ENCODE peak calls at places on chromosomes 11 and 22, in nine cellular contexts. M, P, V, C, A, E, D, Y and R are unnamed samples.

GRCh38 chr22:30298005-30298701 is 8.8 kb upstream of the CASTOR1 start:
- DNase-seq in Y (no peak), M (no peak), E (peak; percentile 78), P (no peak), C (no peak), A (no peak), D (peak; percentile 91), V (peak; percentile 59), R (no peak)

GRCh38 chr22:24975813-24976341 is 23.4 kb downstream of the KIAA1671 start:
- DNase-seq in A (no peak), Y (no peak), V (no peak), M (no peak), P (no peak), D (peak; percentile 37), E (no peak), C (no peak), R (no peak)

GRCh38 chr11:47863189-47863892 is 15.2 kb upstream of the NUP160 start:
- DNase-seq in P (no peak), D (no peak), C (no peak), A (no peak), M (no peak), E (no peak), Y (peak; percentile 66), V (no peak), R (no peak)

GRCh38 chr11:62236187-62236586 is 5.9 kb upstream of the SCGB1D2 start:
- DNase-seq in A (no peak), V (no peak), E (no peak), Y (no peak), C (no peak), P (no peak), D (no peak), M (no peak), R (no peak)

GRCh38 chr22:28132466-28132865 is 213.4 kb upstream of the PITPNB start:
- DNase-seq in Y (no peak), V (no peak), A (no peak), E (no peak), C (no peak), P (no peak), D (no peak), M (no peak), R (no peak)

GRCh38 chr22:17171313-17172171 is 12.5 kb upstream of the HDHD5 start:
- DNase-seq in D (peak; percentile 86), M (peak; percentile 97), Y (peak; percentile 96), C (peak; percentile 96), V (peak; percentile 92), E (peak; percentile 90), P (peak; percentile 82), A (peak; percentile 95), R (peak; percentile 47)

GRCh38 chr11:93952082-93952780 is 68.9 kb upstream of the HEPHL1 start:
- DNase-seq in Y (no peak), M (no peak), P (no peak), A (no peak), C (no peak), D (no peak), E (no peak), V (no peak), R (no peak)

GRCh38 chr11:3723014-3723708 is 52.0 kb upstream of the CHRNA10 start:
- DNase-seq in D (no peak), V (no peak), E (no peak), Y (no peak), M (no peak), C (no peak), P (no peak), A (no peak), R (peak; percentile 5)

GRCh38 chr11:133479209-133479608 is 53.1 kb downstream of the OPCML start:
- DNase-seq in P (no peak), C (no peak), D (no peak), V (no peak), A (no peak), E (no peak), M (no peak), Y (no peak), R (no peak)

GRCh38 chr11:3989251-3989650 is 105.3 kb upstream of the RRM1 start:
- DNase-seq in C (no peak), A (peak; percentile 83), V (no peak), Y (no peak), M (no peak), P (no peak), D (no peak), E (no peak), R (no peak)

GRCh38 chr22:39149915-39150847 is 2.3 kb downstream of the CBX7 start:
- DNase-seq in A (peak; percentile 50), E (no peak), D (no peak), Y (no peak), P (no peak), M (peak; percentile 70), C (no peak), V (no peak), R (no peak)

DNA sequence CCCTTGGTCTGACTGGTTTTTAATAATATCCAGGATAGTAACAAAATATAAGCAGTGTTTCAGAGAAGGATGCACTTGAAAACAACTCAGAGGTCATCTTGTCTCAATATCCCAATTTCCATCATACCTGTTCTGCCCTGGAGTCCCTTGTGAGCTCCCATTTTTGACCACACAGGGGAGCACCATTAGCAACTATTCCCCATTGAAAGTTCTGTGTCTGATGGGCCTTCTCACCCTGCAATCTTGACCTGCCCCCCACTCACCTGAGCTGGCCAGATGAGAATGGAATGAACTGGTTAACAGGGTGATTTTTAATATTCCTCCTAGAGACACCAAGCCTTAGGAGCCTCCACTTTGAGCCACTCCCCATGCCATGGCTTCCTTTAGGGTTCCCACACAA is 3.8 kb upstream of the CAPN5 start:
- DNase-seq in M (no peak), V (no peak), A (peak; percentile 40), P (no peak), D (no peak), Y (no peak), E (no peak), C (no peak), R (no peak)
- TF ChIP-seq CTCF in M (no peak), V (no peak), A (peak; percentile 29), P (peak; percentile 42), D (no peak), Y (peak; percentile 30), E (no peak), C (peak; percentile 25), R (peak; percentile 59)

GRCh38 chr11:130623909-130624668 is 175.6 kb downstream of the ADAMTS15 start:
- DNase-seq in E (no peak), C (no peak), P (no peak), M (no peak), D (no peak), V (no peak), A (no peak), Y (no peak), R (no peak)
- H3K4me1 ChIP-seq in E (no peaks in the 10 kb centered on the region), C (no peaks in the 10 kb centered on the region), P (no peaks in the 10 kb centered on the region), M (no peaks in the 10 kb centered on the region), D (no peaks in the 10 kb centered on the region), V (peaks cover 6% of the 10 kb centered on the region), A (no peaks in the 10 kb centered on the region), Y (no peaks in the 10 kb centered on the region), R (peaks cover 5% of the 10 kb centered on the region)

GRCh38 chr22:23197836-23198235 is 17.5 kb downstream of the BCR start:
- DNase-seq in C (peak; percentile 83), V (no peak), M (peak; percentile 67), P (no peak), E (no peak), Y (no peak), A (no peak), D (no peak), R (no peak)
- TF ChIP-seq POLR2AphosphoS5 in C (no peak), V (no peak), M (peak; percentile 50), P (no peak), E (no peak), Y (no peak), A (no peak), D (no peak), R (no peak)

GRCh38 chr11:72646472-72646871 is 27.8 kb downstream of the PDE2A start:
- DNase-seq in M (no peak), E (no peak), D (no peak), P (no peak), V (no peak), A (no peak), Y (no peak), C (no peak), R (no peak)

GRCh38 chr11:72648737-72649136 is 25.5 kb downstream of the PDE2A start:
- DNase-seq in M (no peak), E (no peak), Y (no peak), P (no peak), D (no peak), C (no peak), V (no peak), A (no peak), R (no peak)

GRCh38 chr11:72652133-72652532 is 22.1 kb downstream of the PDE2A start:
- DNase-seq in M (no peak), D (no peak), A (no peak), P (no peak), Y (no peak), E (no peak), C (no peak), V (no peak), R (no peak)

GRCh38 chr11:72647882-72648281 is 26.3 kb downstream of the PDE2A start:
- DNase-seq in E (no peak), V (no peak), M (no peak), D (no peak), A (no peak), Y (no peak), C (no peak), P (no peak), R (no peak)

DNA sequence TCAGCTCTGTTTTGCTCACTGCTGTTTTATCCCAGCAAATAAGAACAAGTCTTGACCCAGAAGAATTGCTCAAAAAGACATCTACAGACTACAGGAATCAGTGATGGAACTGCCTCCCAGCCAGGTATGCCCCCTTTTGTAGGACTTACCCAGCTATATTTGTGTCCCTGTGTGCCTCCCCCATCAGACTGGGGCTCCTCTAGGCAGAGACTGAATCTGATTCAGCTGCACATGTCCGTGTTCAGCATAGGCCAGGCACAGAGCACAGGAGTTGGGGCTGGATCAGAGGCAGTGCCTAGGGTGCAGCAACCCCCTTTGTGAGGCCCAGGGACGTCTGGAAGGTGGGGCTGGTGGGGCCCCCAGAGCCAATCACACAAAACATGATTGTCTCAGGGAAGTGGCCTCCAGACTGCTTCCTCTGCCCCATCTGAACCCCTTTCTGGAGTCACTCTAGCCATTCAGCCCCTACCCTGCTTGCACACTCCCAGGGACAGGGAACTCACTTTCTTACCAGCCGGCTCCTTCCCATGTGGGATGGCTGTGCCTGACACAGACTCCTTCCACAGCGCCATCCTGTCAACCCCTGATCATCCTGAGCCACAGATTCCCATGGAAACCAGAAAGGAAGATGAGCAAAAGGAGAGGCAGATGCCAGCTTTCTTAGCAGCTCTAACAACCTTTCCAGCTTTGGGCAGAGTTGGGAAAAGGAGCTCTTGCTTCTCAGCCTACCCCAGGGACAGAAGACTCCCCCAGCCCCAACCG is 24.8 kb downstream of the PDE2A start:
- DNase-seq in D (no peak), P (no peak), E (no peak), A (no peak), V (no peak), M (no peak), Y (no peak), C (no peak), R (no peak)
- TF ChIP-seq CTCF in D (no peak), P (no peak), E (no peak), A (no peak), V (no peak), M (no peak), Y (no peak), C (no peak), R (no peak)